ENCODE peak calls at places on chromosomes 1 and 21, in five cellular contexts. One of them, this sample, is unnamed.

GRCh38 chr1:113681596-113682337 is 77.5 kb downstream of the PHTF1 start:
- DNase-seq in psoas muscle: no peak
- DNase-seq in fibroblast of lung: no peak
- DNase-seq in AG09319: no peak
- DNase-seq in tibial nerve: no peak
- DNase-seq in this sample: no peak

GRCh38 chr1:91864017-91864700 is 21.8 kb downstream of the TGFBR3 start:
- DNase-seq in psoas muscle: no peak
- DNase-seq in fibroblast of lung: peak
- DNase-seq in AG09319: no peak
- DNase-seq in tibial nerve: no peak
- DNase-seq in this sample: no peak

GRCh38 chr21:27649323-27649722 is 682.4 kb upstream of the ADAMTS5 start:
- DNase-seq in psoas muscle: no peak
- DNase-seq in fibroblast of lung: peak
- DNase-seq in AG09319: peak
- DNase-seq in tibial nerve: no peak
- DNase-seq in this sample: no peak

GRCh38 chr1:247338723-247339270 is 7.1 kb upstream of the ZNF496 start:
- DNase-seq in psoas muscle: no peak
- DNase-seq in fibroblast of lung: no peak
- DNase-seq in AG09319: no peak
- DNase-seq in tibial nerve: no peak
- DNase-seq in this sample: no peak

GRCh38 chr1:41662061-41662655 is 177.7 kb upstream of the EDN2 start:
- DNase-seq in psoas muscle: peak
- DNase-seq in fibroblast of lung: peak
- DNase-seq in AG09319: peak
- DNase-seq in tibial nerve: no peak
- DNase-seq in this sample: peak

GRCh38 chr1:167484726-167485125 is 33.6 kb downstream of the CD247 start:
- DNase-seq in psoas muscle: no peak
- DNase-seq in fibroblast of lung: no peak
- DNase-seq in AG09319: no peak
- DNase-seq in tibial nerve: no peak
- DNase-seq in this sample: no peak

GRCh38 chr1:56200446-56200845 is 378.9 kb downstream of the PLPP3 start:
- DNase-seq in psoas muscle: no peak
- DNase-seq in fibroblast of lung: no peak
- DNase-seq in AG09319: peak
- DNase-seq in tibial nerve: no peak
- DNase-seq in this sample: peak

GRCh38 chr1:6795661-6796060 is 10.4 kb downstream of the CAMTA1 start:
- DNase-seq in psoas muscle: no peak
- DNase-seq in fibroblast of lung: peak
- DNase-seq in AG09319: no peak
- DNase-seq in tibial nerve: no peak
- DNase-seq in this sample: no peak

GRCh38 chr1:94017155-94017829 is 103.7 kb downstream of the ABCA4 start:
- DNase-seq in psoas muscle: no peak
- DNase-seq in fibroblast of lung: no peak
- DNase-seq in AG09319: no peak
- DNase-seq in tibial nerve: no peak
- DNase-seq in this sample: no peak

GRCh38 chr1:84223751-84224432 is 77.6 kb upstream of the SAMD13 start:
- DNase-seq in psoas muscle: no peak
- DNase-seq in fibroblast of lung: peak
- DNase-seq in AG09319: no peak
- DNase-seq in tibial nerve: no peak
- DNase-seq in this sample: no peak

GRCh38 chr21:42149656-42150457 is 69.1 kb upstream of the ABCG1 start:
- DNase-seq in psoas muscle: no peak
- DNase-seq in fibroblast of lung: no peak
- DNase-seq in AG09319: no peak
- DNase-seq in tibial nerve: no peak
- DNase-seq in this sample: peak

GRCh38 chr1:7589774-7590425 is 181.2 kb upstream of the VAMP3 start:
- DNase-seq in psoas muscle: no peak
- DNase-seq in fibroblast of lung: no peak
- DNase-seq in AG09319: no peak
- DNase-seq in tibial nerve: no peak
- DNase-seq in this sample: peak

GRCh38 chr1:818611-819291 is 105.0 kb upstream of the SAMD11 start:
- DNase-seq in psoas muscle: peak
- DNase-seq in fibroblast of lung: peak
- DNase-seq in AG09319: no peak
- DNase-seq in tibial nerve: no peak
- DNase-seq in this sample: no peak

GRCh38 chr1:7580923-7581753 is 190.0 kb upstream of the VAMP3 start:
- DNase-seq in psoas muscle: peak
- DNase-seq in fibroblast of lung: no peak
- DNase-seq in AG09319: no peak
- DNase-seq in tibial nerve: no peak
- DNase-seq in this sample: peak

GRCh38 chr1:21457654-21458053 is 17.7 kb downstream of the NBPF3 start:
- DNase-seq in psoas muscle: no peak
- DNase-seq in fibroblast of lung: no peak
- DNase-seq in AG09319: no peak
- DNase-seq in tibial nerve: no peak
- DNase-seq in this sample: no peak

GRCh38 chr1:21783679-21784603 is 992 bp upstream of the USP48 start:
- DNase-seq in psoas muscle: no peak
- DNase-seq in fibroblast of lung: peak
- DNase-seq in AG09319: peak
- DNase-seq in tibial nerve: no peak
- DNase-seq in this sample: no peak

GRCh38 chr1:115277276-115277675 is 60.8 kb downstream of the NGF start:
- DNase-seq in psoas muscle: no peak
- DNase-seq in fibroblast of lung: peak
- DNase-seq in AG09319: no peak
- DNase-seq in tibial nerve: no peak
- DNase-seq in this sample: no peak

GRCh38 chr1:20588634-20589225 is at the start of gene CDA:
- DNase-seq in psoas muscle: peak
- DNase-seq in fibroblast of lung: no peak
- DNase-seq in AG09319: no peak
- DNase-seq in tibial nerve: no peak
- DNase-seq in this sample: peak

GRCh38 chr1:167663002-167663772 is 33.2 kb downstream of the RCSD1 start:
- DNase-seq in psoas muscle: peak
- DNase-seq in fibroblast of lung: peak
- DNase-seq in AG09319: no peak
- DNase-seq in tibial nerve: no peak
- DNase-seq in this sample: no peak

GRCh38 chr1:248618878-248619277 is 16.0 kb downstream of the OR2T11 start:
- DNase-seq in psoas muscle: peak
- DNase-seq in fibroblast of lung: peak
- DNase-seq in AG09319: peak
- DNase-seq in tibial nerve: peak
- DNase-seq in this sample: peak

GRCh38 chr1:153399401-153400055 is 8.7 kb upstream of the S100A8 start:
- DNase-seq in psoas muscle: no peak
- DNase-seq in fibroblast of lung: no peak
- DNase-seq in AG09319: no peak
- DNase-seq in tibial nerve: no peak
- DNase-seq in this sample: no peak

GRCh38 chr1:159015440-159015909 is 5.8 kb downstream of the IFI16 start:
- DNase-seq in psoas muscle: peak
- DNase-seq in fibroblast of lung: peak
- DNase-seq in AG09319: peak
- DNase-seq in tibial nerve: no peak
- DNase-seq in this sample: peak

GRCh38 chr1:174413632-174414031 is 34.1 kb upstream of the GPR52 start:
- DNase-seq in psoas muscle: no peak
- DNase-seq in fibroblast of lung: peak
- DNase-seq in AG09319: no peak
- DNase-seq in tibial nerve: no peak
- DNase-seq in this sample: no peak

GRCh38 chr1:185585770-185586169 is 148.4 kb upstream of the HMCN1 start:
- DNase-seq in psoas muscle: no peak
- DNase-seq in fibroblast of lung: no peak
- DNase-seq in AG09319: no peak
- DNase-seq in tibial nerve: no peak
- DNase-seq in this sample: no peak

GRCh38 chr1:172727956-172728603 is 69.2 kb downstream of the FASLG start:
- DNase-seq in psoas muscle: no peak
- DNase-seq in fibroblast of lung: peak
- DNase-seq in AG09319: no peak
- DNase-seq in tibial nerve: no peak
- DNase-seq in this sample: no peak

GRCh38 chr1:241265428-241265827 is 91.6 kb downstream of the RGS7 start:
- DNase-seq in psoas muscle: no peak
- DNase-seq in fibroblast of lung: no peak
- DNase-seq in AG09319: no peak
- DNase-seq in tibial nerve: no peak
- DNase-seq in this sample: no peak

GRCh38 chr1:26694597-26695416 is 1.0 kb upstream of the ARID1A start:
- DNase-seq in psoas muscle: no peak
- DNase-seq in fibroblast of lung: no peak
- DNase-seq in AG09319: no peak
- DNase-seq in tibial nerve: no peak
- DNase-seq in this sample: no peak

GRCh38 chr1:96519851-96520281 is 201.7 kb upstream of the PTBP2 start:
- DNase-seq in psoas muscle: no peak
- DNase-seq in fibroblast of lung: no peak
- DNase-seq in AG09319: no peak
- DNase-seq in tibial nerve: no peak
- DNase-seq in this sample: no peak

GRCh38 chr1:37171651-37172050 is 137.3 kb upstream of the GRIK3 start:
- DNase-seq in psoas muscle: no peak
- DNase-seq in fibroblast of lung: no peak
- DNase-seq in AG09319: no peak
- DNase-seq in tibial nerve: no peak
- DNase-seq in this sample: no peak

GRCh38 chr1:183137782-183138181 is 48.3 kb upstream of the LAMC2 start:
- DNase-seq in psoas muscle: no peak
- DNase-seq in fibroblast of lung: no peak
- DNase-seq in AG09319: no peak
- DNase-seq in tibial nerve: no peak
- DNase-seq in this sample: no peak

GRCh38 chr1:15680131-15680530 is 4.0 kb upstream of the PLEKHM2 start:
- DNase-seq in psoas muscle: peak
- DNase-seq in fibroblast of lung: peak
- DNase-seq in AG09319: peak
- DNase-seq in tibial nerve: no peak
- DNase-seq in this sample: no peak

GRCh38 chr1:167631987-167632680 is 2.1 kb downstream of the RCSD1 start:
- DNase-seq in psoas muscle: no peak
- DNase-seq in fibroblast of lung: no peak
- DNase-seq in AG09319: no peak
- DNase-seq in tibial nerve: no peak
- DNase-seq in this sample: no peak

GRCh38 chr1:223242382-223242955 is 99.4 kb upstream of the TLR5 start:
- DNase-seq in psoas muscle: no peak
- DNase-seq in fibroblast of lung: no peak
- DNase-seq in AG09319: no peak
- DNase-seq in tibial nerve: no peak
- DNase-seq in this sample: no peak

GRCh38 chr1:201275266-201275666 is 8.0 kb upstream of the PKP1 start:
- DNase-seq in psoas muscle: peak
- DNase-seq in fibroblast of lung: peak
- DNase-seq in AG09319: peak
- DNase-seq in tibial nerve: no peak
- DNase-seq in this sample: no peak

DNA sequence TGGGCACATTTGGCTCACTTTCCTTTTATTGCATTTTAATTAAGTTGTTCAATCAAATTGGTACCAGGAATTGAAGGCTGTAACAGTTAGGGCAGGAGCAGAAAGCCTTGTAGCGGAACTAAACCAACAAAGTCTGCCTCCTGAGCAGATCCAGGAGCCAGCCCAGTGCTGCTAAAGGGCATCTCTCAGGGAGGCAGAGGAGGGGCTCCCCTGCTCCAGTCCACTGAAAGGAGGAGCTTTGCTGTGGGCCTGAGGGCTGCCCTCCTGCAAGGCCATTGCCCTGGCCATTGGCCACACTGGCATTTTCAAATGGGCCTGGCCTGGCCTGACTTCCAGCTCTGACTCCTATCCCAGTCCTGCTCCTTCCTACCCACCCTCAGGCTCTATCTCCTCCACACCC is 3.7 kb upstream of the TRABD2B start:
- DNase-seq in psoas muscle: no peak
- DNase-seq in fibroblast of lung: no peak
- DNase-seq in AG09319: no peak
- DNase-seq in tibial nerve: no peak
- DNase-seq in this sample: no peak
- TF ChIP-seq CTCF in psoas muscle: no peak
- TF ChIP-seq CTCF in fibroblast of lung: no peak
- TF ChIP-seq CTCF in AG09319: no peak
- TF ChIP-seq CTCF in tibial nerve: no peak
- TF ChIP-seq CTCF in this sample: no peak

GRCh38 chr1:171485375-171486047 is at the start of gene PRRC2C:
- DNase-seq in psoas muscle: peak
- DNase-seq in fibroblast of lung: peak
- DNase-seq in AG09319: peak
- DNase-seq in tibial nerve: peak
- DNase-seq in this sample: peak
- TF ChIP-seq CTCF in psoas muscle: peak
- TF ChIP-seq CTCF in fibroblast of lung: peak
- TF ChIP-seq CTCF in AG09319: peak
- TF ChIP-seq CTCF in tibial nerve: peak
- TF ChIP-seq CTCF in this sample: no peak

GRCh38 chr1:112317140-112317539 is 78.9 kb upstream of the CTTNBP2NL start:
- DNase-seq in psoas muscle: no peak
- DNase-seq in fibroblast of lung: peak
- DNase-seq in AG09319: no peak
- DNase-seq in tibial nerve: no peak
- DNase-seq in this sample: no peak
- TF ChIP-seq CTCF in psoas muscle: no peak
- TF ChIP-seq CTCF in fibroblast of lung: no peak
- TF ChIP-seq CTCF in AG09319: no peak
- TF ChIP-seq CTCF in tibial nerve: no peak
- TF ChIP-seq CTCF in this sample: no peak

GRCh38 chr1:8910331-8910730 is 31.8 kb upstream of the ENO1 start:
- DNase-seq in psoas muscle: no peak
- DNase-seq in fibroblast of lung: no peak
- DNase-seq in AG09319: no peak
- DNase-seq in tibial nerve: no peak
- DNase-seq in this sample: no peak
- TF ChIP-seq CTCF in psoas muscle: no peak
- TF ChIP-seq CTCF in fibroblast of lung: no peak
- TF ChIP-seq CTCF in AG09319: no peak
- TF ChIP-seq CTCF in tibial nerve: no peak
- TF ChIP-seq CTCF in this sample: no peak

GRCh38 chr1:205243355-205244191 is 15.8 kb downstream of the TMCC2 start:
- DNase-seq in psoas muscle: no peak
- DNase-seq in fibroblast of lung: no peak
- DNase-seq in AG09319: no peak
- DNase-seq in tibial nerve: no peak
- DNase-seq in this sample: no peak

GRCh38 chr1:205247130-205247921 is 19.6 kb downstream of the TMCC2 start:
- DNase-seq in psoas muscle: peak
- DNase-seq in fibroblast of lung: peak
- DNase-seq in AG09319: no peak
- DNase-seq in tibial nerve: peak
- DNase-seq in this sample: peak

GRCh38 chr1:205244383-205244782 is 16.6 kb downstream of the TMCC2 start:
- DNase-seq in psoas muscle: no peak
- DNase-seq in fibroblast of lung: no peak
- DNase-seq in AG09319: no peak
- DNase-seq in tibial nerve: no peak
- DNase-seq in this sample: no peak

GRCh38 chr1:205246426-205247119 is 18.8 kb downstream of the TMCC2 start:
- DNase-seq in psoas muscle: peak
- DNase-seq in fibroblast of lung: no peak
- DNase-seq in AG09319: no peak
- DNase-seq in tibial nerve: no peak
- DNase-seq in this sample: no peak

GRCh38 chr1:205245096-205245495 is 17.4 kb downstream of the TMCC2 start:
- DNase-seq in psoas muscle: no peak
- DNase-seq in fibroblast of lung: no peak
- DNase-seq in AG09319: no peak
- DNase-seq in tibial nerve: no peak
- DNase-seq in this sample: no peak
- TF ChIP-seq CTCF in psoas muscle: no peak
- TF ChIP-seq CTCF in fibroblast of lung: no peak
- TF ChIP-seq CTCF in AG09319: no peak
- TF ChIP-seq CTCF in tibial nerve: no peak
- TF ChIP-seq CTCF in this sample: no peak

This sample was measured in left lung.